ENCODE peak calls at places on chromosomes 2 and 18, in five cellular contexts. Q is A549, Y is psoas muscle, U is ascending aorta, E is cardiac muscle cell. X is an unnamed sample.
A peak's percentile ranks its signal among the peaks of the same experiment; 100 is the strongest.

GRCh38 chr2:209619782-209620181 is 151.8 kb upstream of the UNC80 start:
- DNase-seq in E (no peak), U (no peak), Q (no peak), Y (no peak), X (no peak)

GRCh38 chr2:24832991-24833671 is 39.9 kb downstream of the CENPO start:
- DNase-seq in E (no peak), Q (no peak), U (no peak), Y (peak; percentile 45), X (no peak)

GRCh38 chr2:182763311-182763912 is 47.4 kb downstream of the DNAJC10 start:
- DNase-seq in U (no peak), Q (peak; percentile 15), E (peak; percentile 90), Y (no peak), X (no peak)

GRCh38 chr2:134140251-134140661 is 113.6 kb upstream of the MGAT5 start:
- DNase-seq in E (no peak), Y (no peak), U (no peak), Q (no peak), X (no peak)

GRCh38 chr2:120778244-120778643 is 42.6 kb downstream of the GLI2 start:
- DNase-seq in E (no peak), U (no peak), Q (no peak), Y (peak; percentile 23), X (peak; percentile 33)

GRCh38 chr2:214376631-214377624 is 33.9 kb upstream of the VWC2L start:
- DNase-seq in Q (no peak), E (no peak), Y (no peak), U (no peak), X (no peak)

GRCh38 chr18:11883153-11883552 is 25.0 kb downstream of the MPPE1 start:
- DNase-seq in U (no peak), Q (no peak), E (no peak), Y (no peak), X (no peak)

GRCh38 chr2:112321375-112322320 is 46.3 kb downstream of the ZC3H6 start:
- DNase-seq in Q (no peak), U (no peak), E (no peak), Y (no peak), X (no peak)

GRCh38 chr2:241878007-241878970 is 8.8 kb downstream of the RTP5 start:
- DNase-seq in U (no peak), E (peak; percentile 78), Y (peak; percentile 85), Q (peak; percentile 77), X (peak; percentile 91)

GRCh38 chr2:37226863-37227262 is 4.5 kb downstream of the CEBPZ start:
- DNase-seq in U (no peak), E (no peak), Y (no peak), Q (no peak), X (no peak)

DNA sequence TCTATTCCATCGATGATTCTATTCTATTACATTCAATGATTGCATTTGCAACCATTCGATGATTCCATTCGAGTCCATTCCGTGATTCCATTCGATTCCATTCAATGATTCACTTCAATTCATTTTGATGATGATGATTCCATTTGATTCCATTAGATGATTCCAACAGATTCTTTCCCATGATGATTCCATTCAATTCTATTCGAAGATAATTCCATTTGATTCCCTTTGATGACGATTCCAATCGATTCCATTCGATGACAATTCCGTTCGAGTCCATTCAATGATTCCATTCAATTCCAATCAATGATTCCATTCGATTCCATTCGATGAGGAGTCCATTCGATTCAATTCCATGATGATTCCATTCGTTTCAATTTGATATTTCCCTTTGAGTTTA is 1088.8 kb downstream of the RPIA start:
- DNase-seq in E (no peak), Y (no peak), U (no peak), Q (no peak), X (no peak)
- H3K9me3 ChIP-seq in E (peaks cover 77% of the 10 kb centered on the region), Y (peaks cover 95% of the 10 kb centered on the region), U (peaks cover 86% of the 10 kb centered on the region), Q (peaks cover 44% of the 10 kb centered on the region), X (peaks cover 3% of the 10 kb centered on the region)

GRCh38 chr2:128036748-128037607 is 9.1 kb upstream of the SAP130 start:
- DNase-seq in E (no peak), Q (no peak), U (no peak), Y (no peak), X (no peak)
- H3K9me3 ChIP-seq in E (no peaks in the 10 kb centered on the region), Q (peaks cover 63% of the 10 kb centered on the region), U (peaks cover 15% of the 10 kb centered on the region), Y (peaks cover 7% of the 10 kb centered on the region), X (no peaks in the 10 kb centered on the region)

GRCh38 chr2:49123600-49123999 is 30.7 kb downstream of the FSHR start:
- DNase-seq in Q (no peak), U (no peak), E (no peak), Y (no peak), X (no peak)
- H3K9me3 ChIP-seq in Q (no peaks in the 10 kb centered on the region), U (no peaks in the 10 kb centered on the region), E (no peaks in the 10 kb centered on the region), Y (no peaks in the 10 kb centered on the region), X (no peaks in the 10 kb centered on the region)

GRCh38 chr2:221780281-221780688 is 208.2 kb upstream of the EPHA4 start:
- DNase-seq in U (no peak), Y (no peak), E (no peak), Q (no peak), X (no peak)
- H3K9me3 ChIP-seq in U (no peaks in the 10 kb centered on the region), Y (no peaks in the 10 kb centered on the region), E (no peaks in the 10 kb centered on the region), Q (no peaks in the 10 kb centered on the region), X (no peaks in the 10 kb centered on the region)

GRCh38 chr2:100470182-100470581 is at the start of gene NMS:
- DNase-seq in E (no peak), U (no peak), Q (no peak), Y (no peak), X (no peak)
- H3K9me3 ChIP-seq in E (no peaks in the 10 kb centered on the region), U (no peaks in the 10 kb centered on the region), Q (no peaks in the 10 kb centered on the region), Y (no peaks in the 10 kb centered on the region), X (no peaks in the 10 kb centered on the region)

DNA sequence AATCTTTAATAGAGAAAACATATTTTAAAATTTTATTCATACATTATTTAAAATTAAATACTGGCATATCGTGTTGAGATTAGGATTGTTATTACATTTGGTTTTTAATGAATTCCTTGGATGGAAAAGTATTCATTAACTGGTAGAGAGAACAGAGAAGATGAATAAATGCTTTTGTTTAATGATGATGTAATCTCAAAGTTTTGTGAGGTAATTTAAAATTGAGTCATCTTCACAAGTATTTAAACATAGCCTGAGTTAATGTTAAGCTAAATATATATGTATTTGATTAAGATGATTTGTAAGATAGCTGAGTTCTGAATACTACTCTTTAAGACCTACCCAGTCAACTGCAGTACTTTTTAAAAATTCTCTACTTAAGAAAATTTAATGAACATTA is 713.4 kb upstream of the VRK2 start:
- DNase-seq in E (no peak), U (no peak), Q (no peak), Y (no peak), X (no peak)
- H3K9me3 ChIP-seq in E (no peaks in the 10 kb centered on the region), U (no peaks in the 10 kb centered on the region), Q (no peaks in the 10 kb centered on the region), Y (no peaks in the 10 kb centered on the region), X (peaks cover 2% of the 10 kb centered on the region)

DNA sequence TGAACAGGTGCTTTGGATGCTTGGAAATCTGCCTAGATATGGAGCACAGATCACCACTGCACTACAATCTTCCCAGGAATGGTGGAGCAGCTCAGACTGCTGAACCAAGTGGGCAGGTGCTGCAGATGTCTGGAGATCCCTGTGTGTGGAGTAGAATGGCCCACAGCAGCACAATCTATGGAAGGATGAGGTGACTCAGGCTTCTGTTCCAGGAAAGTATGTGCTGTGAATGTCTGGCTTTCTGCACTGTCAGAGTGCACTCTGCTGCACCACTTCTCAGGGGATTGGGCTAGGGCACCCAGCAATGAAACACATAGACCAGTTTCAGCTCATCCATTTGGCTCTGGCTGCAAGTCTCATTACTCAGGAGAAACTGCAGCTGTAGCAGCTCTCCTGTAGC is 865.4 kb upstream of the NXPH2 start:
- DNase-seq in Q (no peak), E (no peak), U (no peak), Y (no peak), X (no peak)
- H3K9me3 ChIP-seq in Q (no peaks in the 10 kb centered on the region), E (no peaks in the 10 kb centered on the region), U (peaks cover 7% of the 10 kb centered on the region), Y (no peaks in the 10 kb centered on the region), X (peaks cover 65% of the 10 kb centered on the region)

GRCh38 chr2:2764739-2765138 is 433.7 kb upstream of the MYT1L start:
- DNase-seq in U (no peak), E (no peak), Q (no peak), Y (no peak), X (no peak)
- H3K9me3 ChIP-seq in U (no peaks in the 10 kb centered on the region), E (no peaks in the 10 kb centered on the region), Q (no peaks in the 10 kb centered on the region), Y (peaks cover 8% of the 10 kb centered on the region), X (peaks cover 5% of the 10 kb centered on the region)